ENCODE peak calls at places on chromosomes 13 and 19, in four cellular contexts. One of them, this sample, is unnamed.

GRCh38 chr13:33229446-33230177 is 55.9 kb downstream of the STARD13 start:
- DNase-seq in HCT116: no peak
- DNase-seq in HepG2: peak
- DNase-seq in K562: no peak
- DNase-seq in this sample: peak

GRCh38 chr19:58498316-58499020 is 13.3 kb downstream of the SLC27A5 start:
- DNase-seq in HepG2: no peak
- DNase-seq in HCT116: no peak
- DNase-seq in K562: no peak
- DNase-seq in this sample: no peak

GRCh38 chr13:60797112-60797511 is 400.1 kb downstream of the TDRD3 start:
- DNase-seq in HepG2: no peak
- DNase-seq in K562: no peak
- DNase-seq in HCT116: no peak
- DNase-seq in this sample: no peak

GRCh38 chr13:91313103-91313502 is 34.4 kb upstream of the MIR17HG start:
- DNase-seq in HCT116: no peak
- DNase-seq in K562: peak
- DNase-seq in HepG2: peak
- DNase-seq in this sample: peak

GRCh38 chr19:2962018-2962670 is 15.2 kb upstream of the TLE6 start:
- DNase-seq in HCT116: peak
- DNase-seq in K562: peak
- DNase-seq in HepG2: peak
- DNase-seq in this sample: peak

GRCh38 chr19:3075605-3076431 is 13.5 kb upstream of the TLE5 start:
- DNase-seq in K562: peak
- DNase-seq in HepG2: no peak
- DNase-seq in HCT116: no peak
- DNase-seq in this sample: peak

GRCh38 chr13:20940083-20940482 is 37.5 kb upstream of the XPO4 start:
- DNase-seq in K562: no peak
- DNase-seq in HCT116: no peak
- DNase-seq in HepG2: peak
- DNase-seq in this sample: no peak

GRCh38 chr19:5355076-5355475 is 14.5 kb upstream of the PTPRS start:
- DNase-seq in K562: no peak
- DNase-seq in HepG2: no peak
- DNase-seq in HCT116: no peak
- DNase-seq in this sample: no peak

GRCh38 chr19:2247433-2248101 is 1.6 kb upstream of the AMH start:
- DNase-seq in K562: no peak
- DNase-seq in HCT116: no peak
- DNase-seq in HepG2: no peak
- DNase-seq in this sample: peak

GRCh38 chr19:5973376-5973775 is 4.6 kb downstream of the RANBP3 start:
- DNase-seq in HCT116: no peak
- DNase-seq in K562: no peak
- DNase-seq in HepG2: no peak
- DNase-seq in this sample: no peak

GRCh38 chr19:14102756-14103155 is 12.2 kb upstream of the SAMD1 start:
- DNase-seq in HepG2: no peak
- DNase-seq in K562: no peak
- DNase-seq in HCT116: no peak
- DNase-seq in this sample: no peak

GRCh38 chr19:7507884-7508283 is 8.0 kb upstream of the ZNF358 start:
- DNase-seq in HepG2: peak
- DNase-seq in K562: peak
- DNase-seq in HCT116: peak
- DNase-seq in this sample: peak

GRCh38 chr13:32804673-32805260 is 211.5 kb upstream of the KL start:
- DNase-seq in HCT116: no peak
- DNase-seq in K562: no peak
- DNase-seq in HepG2: no peak
- DNase-seq in this sample: no peak

GRCh38 chr13:41492432-41493267 is 35.3 kb downstream of the RGCC start:
- DNase-seq in HCT116: no peak
- DNase-seq in HepG2: no peak
- DNase-seq in K562: no peak
- DNase-seq in this sample: no peak

GRCh38 chr19:16797876-16798275 is 31.3 kb upstream of the SIN3B start:
- DNase-seq in HCT116: no peak
- DNase-seq in HepG2: no peak
- DNase-seq in K562: no peak
- DNase-seq in this sample: no peak

GRCh38 chr19:13150919-13151604 is 851 bp downstream of the IER2 start:
- DNase-seq in HCT116: no peak
- DNase-seq in HepG2: no peak
- DNase-seq in K562: peak
- DNase-seq in this sample: no peak

GRCh38 chr19:14127176-14127575 is 9.2 kb downstream of the ASF1B start:
- DNase-seq in HepG2: no peak
- DNase-seq in HCT116: no peak
- DNase-seq in K562: no peak
- DNase-seq in this sample: no peak

GRCh38 chr13:70703755-70704154 is 595.5 kb upstream of the KLHL1 start:
- DNase-seq in K562: no peak
- DNase-seq in HCT116: no peak
- DNase-seq in HepG2: no peak
- DNase-seq in this sample: no peak

DNA sequence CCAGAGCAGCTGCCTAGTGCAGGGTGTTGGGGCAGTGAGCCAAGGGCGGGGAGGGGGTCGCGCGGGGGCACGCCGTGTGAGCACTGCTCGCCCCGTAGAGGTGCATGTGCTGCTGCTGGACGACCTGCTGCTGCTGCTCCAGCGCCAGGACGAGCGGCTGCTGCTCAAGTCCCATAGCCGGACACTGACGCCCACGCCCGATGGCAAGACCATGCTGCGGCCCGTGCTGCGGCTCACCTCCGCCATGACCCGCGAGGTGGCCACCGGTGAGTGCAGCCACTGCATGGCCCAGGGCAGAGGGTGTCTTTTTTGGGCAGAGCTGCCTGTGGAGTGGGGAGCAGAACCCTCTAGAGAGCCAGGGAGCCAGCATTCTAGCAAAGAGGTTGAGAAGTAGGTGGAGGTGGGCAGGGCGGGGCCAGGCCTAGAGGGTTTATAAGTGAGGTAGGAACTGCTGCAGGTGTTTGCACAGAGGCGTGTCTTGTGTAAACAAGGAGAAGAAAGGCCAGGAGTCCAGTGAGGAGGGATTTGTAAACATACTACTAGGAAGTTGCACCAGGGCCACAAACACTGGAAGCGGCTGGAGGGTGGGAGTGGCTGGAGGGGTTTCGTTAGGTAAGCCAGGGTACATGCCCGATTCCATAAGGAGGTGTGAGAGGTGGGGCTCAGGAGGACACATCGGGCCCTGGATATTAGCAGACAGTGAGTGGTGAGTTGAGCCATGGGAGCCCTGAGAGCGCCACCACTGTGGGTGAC is 21.3 kb downstream of the ARHGEF1 start:
- DNase-seq in HepG2: peak
- DNase-seq in K562: no peak
- DNase-seq in HCT116: no peak
- DNase-seq in this sample: no peak
- TF ChIP-seq ELF1 in HepG2: peak
- TF ChIP-seq ELF1 in K562: no peak
- TF ChIP-seq ELF1 in HCT116: no peak
- TF ChIP-seq ELF1 in this sample: no peak

GRCh38 chr13:99198630-99199029 is 2.0 kb upstream of the UBAC2 start:
- DNase-seq in K562: no peak
- DNase-seq in HCT116: no peak
- DNase-seq in HepG2: no peak
- DNase-seq in this sample: no peak
- TF ChIP-seq ELF1 in K562: no peak
- TF ChIP-seq ELF1 in HCT116: no peak
- TF ChIP-seq ELF1 in HepG2: no peak
- TF ChIP-seq ELF1 in this sample: no peak

DNA sequence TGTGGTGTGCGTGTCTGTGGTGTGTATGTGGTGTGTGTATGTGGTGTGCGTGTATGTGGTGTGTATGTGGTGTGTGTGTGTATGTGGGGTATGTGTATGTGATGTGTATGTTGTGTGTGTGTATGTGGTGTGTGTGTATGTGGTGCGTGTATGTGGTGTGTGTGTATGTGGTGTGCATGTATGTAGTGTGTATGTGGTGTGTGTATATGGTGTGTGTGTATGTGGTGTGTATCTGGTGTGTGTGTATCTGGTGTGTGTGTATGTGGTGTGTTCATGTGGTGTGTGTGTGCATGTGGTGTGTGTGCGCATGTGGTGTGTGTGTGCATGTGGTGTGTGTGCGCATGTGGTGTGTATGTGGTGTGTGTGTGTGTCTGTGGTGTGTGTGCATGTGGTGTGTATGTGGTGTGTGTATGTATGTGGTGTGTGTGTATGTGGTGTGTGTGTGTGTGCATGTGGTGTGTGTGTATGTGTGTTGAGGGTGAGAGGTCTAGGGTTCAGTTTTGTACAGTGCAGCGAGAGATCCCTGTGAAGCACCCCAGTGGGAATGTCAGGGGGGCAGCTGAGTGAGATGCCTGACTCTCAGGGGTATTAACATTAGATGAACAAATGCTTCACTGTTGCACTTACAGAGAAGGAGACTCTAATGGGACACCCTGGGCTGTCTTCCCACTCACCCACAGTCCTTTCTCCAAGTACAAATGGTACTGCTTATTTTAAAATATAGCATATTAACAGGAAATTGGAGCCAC is 61.3 kb upstream of the MEDAG start:
- DNase-seq in K562: no peak
- DNase-seq in HCT116: no peak
- DNase-seq in HepG2: no peak
- DNase-seq in this sample: no peak
- TF ChIP-seq ELF1 in K562: no peak
- TF ChIP-seq ELF1 in HCT116: no peak
- TF ChIP-seq ELF1 in HepG2: no peak
- TF ChIP-seq ELF1 in this sample: no peak

GRCh38 chr13:51935326-51936171 is 73.8 kb downstream of the CCDC70 start:
- DNase-seq in HepG2: no peak
- DNase-seq in K562: peak
- DNase-seq in HCT116: peak
- DNase-seq in this sample: peak
- TF ChIP-seq ELF1 in HepG2: no peak
- TF ChIP-seq ELF1 in K562: no peak
- TF ChIP-seq ELF1 in HCT116: no peak
- TF ChIP-seq ELF1 in this sample: no peak

GRCh38 chr19:38373907-38374331 is 452 bp upstream of the PSMD8 start:
- DNase-seq in HepG2: no peak
- DNase-seq in K562: no peak
- DNase-seq in HCT116: no peak
- DNase-seq in this sample: no peak

GRCh38 chr19:38371081-38371480 is 3.3 kb upstream of the PSMD8 start:
- DNase-seq in K562: no peak
- DNase-seq in HepG2: no peak
- DNase-seq in HCT116: no peak
- DNase-seq in this sample: no peak

GRCh38 chr19:38370299-38370698 is 4.1 kb upstream of the PSMD8 start:
- DNase-seq in HCT116: no peak
- DNase-seq in K562: peak
- DNase-seq in HepG2: no peak
- DNase-seq in this sample: no peak

GRCh38 chr19:38367041-38367440 is 7.3 kb upstream of the PSMD8 start:
- DNase-seq in HepG2: no peak
- DNase-seq in K562: no peak
- DNase-seq in HCT116: no peak
- DNase-seq in this sample: no peak

DNA sequence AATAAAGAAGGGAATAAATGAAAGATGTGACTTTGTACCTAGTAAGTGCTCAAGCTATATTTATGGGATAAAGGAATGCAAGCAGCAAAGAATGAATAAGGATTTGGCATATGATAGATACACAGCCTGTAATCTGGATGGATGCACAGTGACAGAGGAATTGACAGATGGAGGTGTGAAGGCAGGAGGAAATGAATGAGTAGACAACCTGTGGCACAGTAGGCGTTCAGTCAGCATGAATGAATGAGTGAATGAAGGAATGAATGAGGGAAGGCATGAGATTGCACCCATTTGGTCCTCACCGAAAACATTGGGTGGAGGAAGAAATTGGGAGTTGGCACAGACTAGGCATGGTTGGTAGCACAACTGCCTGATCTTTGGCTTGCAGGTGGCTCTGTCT is 4.8 kb upstream of the PSMD8 start:
- DNase-seq in HepG2: no peak
- DNase-seq in HCT116: no peak
- DNase-seq in K562: no peak
- DNase-seq in this sample: no peak
- TF ChIP-seq ELF1 in HepG2: no peak
- TF ChIP-seq ELF1 in HCT116: no peak
- TF ChIP-seq ELF1 in K562: no peak
- TF ChIP-seq ELF1 in this sample: no peak

DNA sequence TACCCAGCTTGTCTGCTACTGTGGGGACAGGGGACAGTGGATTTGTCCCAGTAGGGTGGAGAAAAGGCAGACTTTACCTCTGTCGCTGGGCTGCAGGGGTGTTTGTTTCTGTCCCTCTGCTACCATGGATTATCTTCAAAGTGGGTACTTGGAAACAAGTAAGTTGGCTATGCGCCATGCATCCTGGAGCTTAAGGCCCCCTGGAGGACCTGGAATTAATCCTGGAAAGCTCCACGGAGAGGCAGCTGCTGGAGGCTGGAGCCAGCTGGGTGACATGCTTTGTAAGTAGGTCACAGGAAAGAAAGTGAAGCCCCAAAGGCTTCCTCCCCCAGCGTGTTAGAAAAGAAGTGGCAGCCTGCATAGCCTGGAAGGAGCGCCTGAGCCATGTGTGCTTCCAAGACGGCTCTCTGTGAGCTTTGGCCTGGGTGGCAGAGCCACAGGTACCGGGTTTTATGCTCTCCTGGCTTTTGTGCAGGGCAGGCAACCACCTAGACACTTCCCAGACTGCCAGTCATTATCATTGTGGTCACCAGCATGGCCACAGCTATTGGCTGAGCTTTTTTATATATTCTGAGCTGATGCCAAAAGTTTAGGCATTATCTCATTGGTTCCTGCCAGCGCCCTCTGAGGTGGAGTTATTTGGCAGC is 9.5 kb downstream of the B3GLCT start:
- DNase-seq in K562: peak
- DNase-seq in HCT116: no peak
- DNase-seq in HepG2: no peak
- DNase-seq in this sample: peak
- TF ChIP-seq ELF1 in K562: no peak
- TF ChIP-seq ELF1 in HCT116: no peak
- TF ChIP-seq ELF1 in HepG2: no peak
- TF ChIP-seq ELF1 in this sample: no peak